ENCODE peak calls at places on chromosomes 13 and 19, in eight cellular contexts. G is heart right ventricle; W is lung; C is CD4-positive, alpha-beta T cell; K is A549; B is esophagus squamous epithelium; A is spleen; X is brain microvascular endothelial cell. N is an unnamed sample.

GRCh38 chr13:31699650-31700049 is 39.7 kb upstream of the RXFP2 start:
- DNase-seq in G (no peak), W (no peak), C (no peak), K (no peak), B (no peak), A (no peak), X (no peak), N (no peak)

GRCh38 chr13:44629465-44630183 is 53.5 kb upstream of the TSC22D1 start:
- DNase-seq in G (no peak), W (no peak), C (no peak), K (no peak), B (no peak), A (no peak), X (no peak), N (no peak)

GRCh38 chr13:48727252-48728011 is 73.7 kb downstream of the CYSLTR2 start:
- DNase-seq in G (peak), W (no peak), C (no peak), K (no peak), B (no peak), A (no peak), X (no peak), N (no peak)

GRCh38 chr19:10408511-10409291 is 5.4 kb upstream of the CDC37 start:
- DNase-seq in G (no peak), W (no peak), C (no peak), K (no peak), B (no peak), A (peak), X (no peak), N (no peak)

GRCh38 chr13:24301434-24301833 is 7.9 kb upstream of the C1QTNF9 start:
- DNase-seq in G (no peak), W (no peak), C (no peak), K (no peak), B (no peak), A (peak), X (no peak), N (no peak)

GRCh38 chr13:53821632-53822031 is 793.0 kb downstream of the OLFM4 start:
- DNase-seq in G (no peak), W (no peak), C (no peak), K (no peak), B (no peak), A (peak), X (no peak), N (no peak)

GRCh38 chr13:75635101-75635620 is 969 bp upstream of the LMO7 start:
- DNase-seq in G (no peak), W (no peak), C (no peak), K (no peak), B (no peak), A (no peak), X (no peak), N (no peak)

GRCh38 chr19:8397746-8398721 is 7.9 kb downstream of the RAB11B start:
- DNase-seq in G (no peak), W (no peak), C (no peak), K (no peak), B (no peak), A (no peak), X (no peak), N (no peak)

GRCh38 chr19:51689751-51690358 is 3.3 kb upstream of the SPACA6 start:
- DNase-seq in G (peak), W (peak), C (no peak), K (peak), B (no peak), A (peak), X (peak), N (no peak)

GRCh38 chr13:113962386-113962785 is 11.5 kb downstream of the C13orf46 start:
- DNase-seq in G (no peak), W (no peak), C (no peak), K (no peak), B (no peak), A (peak), X (no peak), N (no peak)

GRCh38 chr13:48539550-48539949 is 6.7 kb upstream of the RCBTB2 start:
- DNase-seq in G (no peak), W (peak), C (no peak), K (no peak), B (no peak), A (no peak), X (no peak), N (no peak)

GRCh38 chr13:40781717-40782116 is 7.7 kb upstream of the SLC25A15 start:
- DNase-seq in G (no peak), W (no peak), C (no peak), K (no peak), B (no peak), A (no peak), X (no peak), N (no peak)

GRCh38 chr19:21483589-21484170 is 21.7 kb upstream of the ZNF429 start:
- DNase-seq in G (peak), W (peak), C (peak), K (no peak), B (no peak), A (peak), X (no peak), N (no peak)

GRCh38 chr19:18946918-18947317 is 5.9 kb upstream of the HOMER3 start:
- DNase-seq in G (no peak), W (no peak), C (no peak), K (no peak), B (no peak), A (no peak), X (no peak), N (no peak)

GRCh38 chr19:16248380-16249023 is 50.8 kb downstream of the AP1M1 start:
- DNase-seq in G (no peak), W (no peak), C (no peak), K (no peak), B (no peak), A (peak), X (no peak), N (no peak)

GRCh38 chr13:92164822-92165221 is 766.4 kb downstream of the GPC5 start:
- DNase-seq in G (no peak), W (no peak), C (no peak), K (no peak), B (no peak), A (no peak), X (no peak), N (no peak)

DNA sequence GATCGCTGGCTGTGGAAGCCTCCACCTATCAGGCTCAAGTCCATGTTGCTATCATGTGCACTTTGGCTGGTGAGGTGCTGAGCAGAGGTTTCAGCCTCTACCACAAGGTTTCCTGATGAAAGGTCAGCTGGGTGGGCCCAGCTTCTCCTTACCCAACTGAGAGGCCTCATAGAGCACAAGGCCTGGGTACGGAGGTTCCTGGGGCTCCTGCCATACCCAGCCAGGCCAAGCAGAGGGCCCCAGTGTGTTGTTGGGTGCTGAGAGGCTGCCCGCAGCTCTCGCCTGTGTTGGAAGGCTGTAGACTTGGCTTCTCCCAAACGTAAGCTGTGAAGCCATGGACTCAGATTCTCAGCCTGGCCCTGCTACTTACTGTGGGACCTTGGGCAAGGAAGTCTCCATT is 28.2 kb downstream of the ACTN4 start:
- DNase-seq in G (no peak), W (no peak), C (no peak), K (no peak), B (no peak), A (no peak), X (no peak), N (no peak)
- H3K27ac ChIP-seq in G (peak), W (peak), C (no peak), K (peak), B (peak), A (peak), X (peak), N (peak)

GRCh38 chr13:70960841-70961443 is 852.7 kb upstream of the KLHL1 start:
- DNase-seq in G (no peak), W (no peak), C (no peak), K (no peak), B (no peak), A (no peak), X (peak), N (no peak)

GRCh38 chr13:70959376-70959775 is 851.1 kb upstream of the KLHL1 start:
- DNase-seq in G (no peak), W (no peak), C (no peak), K (no peak), B (no peak), A (no peak), X (no peak), N (no peak)

GRCh38 chr13:70967564-70967963 is 859.3 kb upstream of the KLHL1 start:
- DNase-seq in G (no peak), W (no peak), C (no peak), K (no peak), B (no peak), A (peak), X (no peak), N (no peak)

DNA sequence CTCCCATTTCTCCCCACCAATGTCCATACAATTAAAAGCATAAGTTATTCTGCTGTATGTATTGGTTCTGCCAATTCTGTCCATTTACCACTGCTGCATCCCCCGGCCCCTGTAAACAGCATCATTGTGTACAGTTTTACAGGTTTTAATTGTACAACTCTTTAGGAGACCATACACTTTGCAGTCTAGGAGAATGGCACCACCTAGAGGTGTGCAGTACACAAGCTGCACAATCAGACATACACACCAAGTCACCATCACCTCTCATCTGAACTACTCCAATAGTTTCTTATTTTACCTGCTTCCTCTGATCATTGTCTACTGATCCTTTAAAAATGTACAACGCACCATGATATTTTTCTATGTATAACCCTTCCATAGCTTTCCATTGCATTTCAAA is 855.9 kb upstream of the KLHL1 start:
- DNase-seq in G (no peak), W (no peak), C (no peak), K (no peak), B (no peak), A (no peak), X (no peak), N (no peak)
- TF ChIP-seq CTCF in G (no peak), W (no peak), C (no peak), K (no peak), B (no peak), A (no peak), X (peak), N (no peak)

DNA sequence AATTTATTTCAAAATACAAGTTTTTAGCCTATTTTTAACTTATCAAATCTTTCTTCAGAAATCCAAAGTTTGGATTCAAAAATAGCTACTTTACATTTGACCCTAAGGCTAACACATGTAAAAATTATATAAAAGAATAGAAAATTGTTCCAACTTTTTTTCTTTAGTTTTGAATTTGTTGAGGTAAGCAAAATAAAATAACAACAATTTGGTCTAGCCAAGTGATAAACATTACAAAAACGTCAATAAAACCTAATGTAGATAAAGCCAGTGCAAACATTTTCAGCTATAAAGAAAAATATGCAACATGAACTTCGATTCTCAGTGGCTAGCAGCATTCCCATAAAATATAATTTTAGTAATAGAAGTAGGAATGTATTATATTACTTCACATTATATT is 400.3 kb downstream of the PCDH9 start:
- DNase-seq in G (no peak), W (no peak), C (no peak), K (no peak), B (no peak), A (no peak), X (no peak), N (no peak)
- H3K27ac ChIP-seq in G (no peak), W (no peak), C (no peak), K (no peak), B (no peak), A (no peak), X (no peak), N (no peak)

GRCh38 chr13:99267927-99268326 is 9.7 kb upstream of the GPR18 start:
- DNase-seq in G (no peak), W (no peak), C (no peak), K (no peak), B (no peak), A (no peak), X (no peak), N (no peak)

GRCh38 chr13:99266827-99267226 is 8.6 kb upstream of the GPR18 start:
- DNase-seq in G (no peak), W (no peak), C (no peak), K (no peak), B (no peak), A (no peak), X (no peak), N (no peak)

GRCh38 chr13:99264053-99264452 is 5.9 kb upstream of the GPR18 start:
- DNase-seq in G (no peak), W (no peak), C (no peak), K (no peak), B (no peak), A (no peak), X (no peak), N (no peak)

GRCh38 chr13:99265162-99265822 is 7.1 kb upstream of the GPR18 start:
- DNase-seq in G (no peak), W (no peak), C (no peak), K (no peak), B (no peak), A (no peak), X (no peak), N (no peak)

DNA sequence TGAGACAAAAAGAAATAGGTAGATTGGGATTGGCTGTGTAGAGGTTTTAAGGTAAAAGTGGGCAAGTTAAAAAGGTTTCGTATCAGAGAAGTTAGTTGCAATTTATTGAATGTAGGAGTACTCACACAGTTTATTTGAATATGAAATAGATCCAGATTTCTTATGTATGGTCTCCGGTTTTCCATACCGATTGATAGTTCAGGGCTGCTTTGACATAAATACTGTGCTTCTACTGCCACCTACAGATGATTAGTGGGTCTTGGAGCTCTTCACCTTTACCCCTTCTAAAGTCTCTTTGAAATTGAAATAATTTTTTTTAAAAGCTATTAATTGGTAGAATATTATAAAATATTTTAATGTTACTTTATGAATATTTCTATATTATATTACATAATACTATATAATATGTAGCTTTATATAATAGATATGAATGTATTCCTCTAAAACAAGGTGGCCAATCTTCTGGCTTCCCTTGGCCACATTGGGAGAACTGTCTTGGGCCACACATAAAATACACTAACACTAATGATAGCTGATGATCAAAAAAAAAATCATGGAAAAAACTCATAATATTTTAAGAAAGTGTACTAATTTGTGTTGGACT is 7.7 kb upstream of the GPR18 start:
- DNase-seq in G (no peak), W (no peak), C (no peak), K (peak), B (no peak), A (no peak), X (peak), N (peak)
- TF ChIP-seq CTCF in G (peak), W (peak), C (peak), K (peak), B (peak), A (peak), X (peak), N (peak)

GRCh38 chr13:111925146-111925875 is 141.6 kb upstream of the SOX1 start:
- DNase-seq in G (no peak), W (no peak), C (no peak), K (no peak), B (no peak), A (peak), X (no peak), N (no peak)

GRCh38 chr13:111924676-111925075 is 142.3 kb upstream of the SOX1 start:
- DNase-seq in G (no peak), W (no peak), C (no peak), K (no peak), B (no peak), A (no peak), X (no peak), N (no peak)

GRCh38 chr13:111929036-111929616 is 137.8 kb upstream of the SOX1 start:
- DNase-seq in G (no peak), W (no peak), C (no peak), K (no peak), B (no peak), A (peak), X (no peak), N (no peak)

GRCh38 chr13:111927181-111927540 is 139.8 kb upstream of the SOX1 start:
- DNase-seq in G (no peak), W (no peak), C (no peak), K (no peak), B (no peak), A (peak), X (no peak), N (no peak)

GRCh38 chr13:111926501-111927180 is 140.3 kb upstream of the SOX1 start:
- DNase-seq in G (no peak), W (no peak), C (no peak), K (no peak), B (no peak), A (peak), X (no peak), N (no peak)
- H3K27ac ChIP-seq in G (no peak), W (no peak), C (no peak), K (no peak), B (no peak), A (no peak), X (no peak), N (no peak)

N was measured in RWPE1.